ENCODE peak calls at places on chromosomes 4 and X, in seven cellular contexts. One of them, this sample, is unnamed.

GRCh38 chr4:176340871-176341685 is 21.3 kb downstream of the SPCS3 start:
- DNase-seq in PC-9: no peak
- DNase-seq in small intestine: peak; percentile 34
- DNase-seq in astrocyte: no peak
- DNase-seq in heart left ventricle: no peak
- DNase-seq in GM23248: peak; percentile 72
- DNase-seq in lung: no peak
- DNase-seq in this sample: no peak

GRCh38 chrX:17024896-17025295 is 78.4 kb downstream of the REPS2 start:
- DNase-seq in PC-9: no peak
- DNase-seq in small intestine: peak; percentile 75
- DNase-seq in astrocyte: no peak
- DNase-seq in heart left ventricle: no peak
- DNase-seq in GM23248: no peak
- DNase-seq in lung: no peak
- DNase-seq in this sample: no peak

GRCh38 chr4:122341906-122342305 is 36.9 kb upstream of the ADAD1 start:
- DNase-seq in PC-9: peak; percentile 58
- DNase-seq in small intestine: no peak
- DNase-seq in astrocyte: peak; percentile 84
- DNase-seq in heart left ventricle: no peak
- DNase-seq in GM23248: peak; percentile 91
- DNase-seq in lung: no peak
- DNase-seq in this sample: no peak

GRCh38 chr4:7867701-7868429 is 71.8 kb downstream of the AFAP1 start:
- DNase-seq in PC-9: no peak
- DNase-seq in small intestine: no peak
- DNase-seq in astrocyte: peak; percentile 48
- DNase-seq in heart left ventricle: no peak
- DNase-seq in GM23248: peak; percentile 66
- DNase-seq in lung: no peak
- DNase-seq in this sample: no peak

GRCh38 chrX:113269203-113269602 is 428.6 kb upstream of the AMOT start:
- DNase-seq in PC-9: no peak
- DNase-seq in small intestine: no peak
- DNase-seq in astrocyte: no peak
- DNase-seq in heart left ventricle: no peak
- DNase-seq in GM23248: no peak
- DNase-seq in lung: no peak
- DNase-seq in this sample: no peak

GRCh38 chr4:176789955-176790354 is 2.8 kb downstream of the VEGFC start:
- DNase-seq in PC-9: no peak
- DNase-seq in small intestine: peak; percentile 7
- DNase-seq in astrocyte: peak; percentile 56
- DNase-seq in heart left ventricle: no peak
- DNase-seq in GM23248: peak; percentile 88
- DNase-seq in lung: no peak
- DNase-seq in this sample: no peak

GRCh38 chr4:13546855-13547562 is 2.7 kb upstream of the NKX3-2 start:
- DNase-seq in PC-9: no peak
- DNase-seq in small intestine: no peak
- DNase-seq in astrocyte: no peak
- DNase-seq in heart left ventricle: peak; percentile 54
- DNase-seq in GM23248: no peak
- DNase-seq in lung: no peak
- DNase-seq in this sample: no peak

GRCh38 chr4:25563071-25563564 is 92.5 kb upstream of the SLC34A2 start:
- DNase-seq in PC-9: peak; percentile 44
- DNase-seq in small intestine: no peak
- DNase-seq in astrocyte: no peak
- DNase-seq in heart left ventricle: no peak
- DNase-seq in GM23248: no peak
- DNase-seq in lung: peak; percentile 74
- DNase-seq in this sample: no peak

GRCh38 chr4:80462537-80463207 is 127.1 kb downstream of the CFAP299 start:
- DNase-seq in PC-9: no peak
- DNase-seq in small intestine: peak; percentile 31
- DNase-seq in astrocyte: no peak
- DNase-seq in heart left ventricle: no peak
- DNase-seq in GM23248: peak; percentile 40
- DNase-seq in lung: no peak
- DNase-seq in this sample: no peak

GRCh38 chr4:81096566-81096965 is 66.1 kb downstream of the BMP3 start:
- DNase-seq in PC-9: no peak
- DNase-seq in small intestine: no peak
- DNase-seq in astrocyte: no peak
- DNase-seq in heart left ventricle: no peak
- DNase-seq in GM23248: peak; percentile 24
- DNase-seq in lung: no peak
- DNase-seq in this sample: no peak

GRCh38 chr4:159003420-159004253 is 99.2 kb upstream of the RAPGEF2 start:
- DNase-seq in PC-9: no peak
- DNase-seq in small intestine: no peak
- DNase-seq in astrocyte: peak; percentile 62
- DNase-seq in heart left ventricle: no peak
- DNase-seq in GM23248: peak; percentile 52
- DNase-seq in lung: no peak
- DNase-seq in this sample: no peak

GRCh38 chr4:97239699-97239997 is 903.6 kb downstream of the STPG2 start:
- DNase-seq in PC-9: no peak
- DNase-seq in small intestine: no peak
- DNase-seq in astrocyte: no peak
- DNase-seq in heart left ventricle: no peak
- DNase-seq in GM23248: no peak
- DNase-seq in lung: no peak
- DNase-seq in this sample: no peak

GRCh38 chrX:16807976-16808542 is 21.8 kb downstream of the TXLNG start:
- DNase-seq in PC-9: peak; percentile 53
- DNase-seq in small intestine: peak; percentile 82
- DNase-seq in astrocyte: peak; percentile 19
- DNase-seq in heart left ventricle: no peak
- DNase-seq in GM23248: peak; percentile 72
- DNase-seq in lung: no peak
- DNase-seq in this sample: no peak

GRCh38 chr4:23878912-23879732 is 10.7 kb downstream of the PPARGC1A start:
- DNase-seq in PC-9: no peak
- DNase-seq in small intestine: no peak
- DNase-seq in astrocyte: peak; percentile 84
- DNase-seq in heart left ventricle: no peak
- DNase-seq in GM23248: no peak
- DNase-seq in lung: no peak
- DNase-seq in this sample: no peak

GRCh38 chrX:131729295-131729694 is 185.4 kb downstream of the OR13H1 start:
- DNase-seq in PC-9: no peak
- DNase-seq in small intestine: no peak
- DNase-seq in astrocyte: peak; percentile 65
- DNase-seq in heart left ventricle: no peak
- DNase-seq in GM23248: no peak
- DNase-seq in lung: peak; percentile 87
- DNase-seq in this sample: peak; percentile 45

GRCh38 chr4:10113362-10114047 is 3.1 kb downstream of the WDR1 start:
- DNase-seq in PC-9: no peak
- DNase-seq in small intestine: no peak
- DNase-seq in astrocyte: no peak
- DNase-seq in heart left ventricle: no peak
- DNase-seq in GM23248: no peak
- DNase-seq in lung: no peak
- DNase-seq in this sample: no peak

GRCh38 chr4:10111067-10111801 is 5.4 kb downstream of the WDR1 start:
- DNase-seq in PC-9: no peak
- DNase-seq in small intestine: no peak
- DNase-seq in astrocyte: no peak
- DNase-seq in heart left ventricle: no peak
- DNase-seq in GM23248: no peak
- DNase-seq in lung: no peak
- DNase-seq in this sample: no peak

GRCh38 chr4:10114147-10114546 is 2.5 kb downstream of the WDR1 start:
- DNase-seq in PC-9: no peak
- DNase-seq in small intestine: no peak
- DNase-seq in astrocyte: no peak
- DNase-seq in heart left ventricle: no peak
- DNase-seq in GM23248: no peak
- DNase-seq in lung: no peak
- DNase-seq in this sample: no peak

GRCh38 chr4:10114607-10115006 is 2.0 kb downstream of the WDR1 start:
- DNase-seq in PC-9: no peak
- DNase-seq in small intestine: no peak
- DNase-seq in astrocyte: no peak
- DNase-seq in heart left ventricle: no peak
- DNase-seq in GM23248: no peak
- DNase-seq in lung: no peak
- DNase-seq in this sample: no peak

GRCh38 chr4:10112658-10113284 is 3.8 kb downstream of the WDR1 start:
- DNase-seq in PC-9: no peak
- DNase-seq in small intestine: no peak
- DNase-seq in astrocyte: no peak
- DNase-seq in heart left ventricle: no peak
- DNase-seq in GM23248: no peak
- DNase-seq in lung: no peak
- DNase-seq in this sample: no peak
- H3K4me1 ChIP-seq in PC-9: peaks cover 10% of the 10 kb centered on the region
- H3K4me1 ChIP-seq in small intestine: peaks cover 33% of the 10 kb centered on the region
- H3K4me1 ChIP-seq in astrocyte: peaks cover 64% of the 10 kb centered on the region
- H3K4me1 ChIP-seq in heart left ventricle: peaks cover 52% of the 10 kb centered on the region
- H3K4me1 ChIP-seq in GM23248: peaks cover 57% of the 10 kb centered on the region
- H3K4me1 ChIP-seq in lung: peaks cover 39% of the 10 kb centered on the region
- H3K4me1 ChIP-seq in this sample: peaks cover 69% of the 10 kb centered on the region

GRCh38 chr4:3488791-3489190 is 25.7 kb downstream of the DOK7 start:
- DNase-seq in PC-9: no peak
- DNase-seq in small intestine: no peak
- DNase-seq in astrocyte: no peak
- DNase-seq in heart left ventricle: no peak
- DNase-seq in GM23248: no peak
- DNase-seq in lung: no peak
- DNase-seq in this sample: no peak
- H3K27me3 ChIP-seq in PC-9: no peaks in the 10 kb centered on the region
- H3K27me3 ChIP-seq in small intestine: peaks cover 7% of the 10 kb centered on the region
- H3K27me3 ChIP-seq in astrocyte: peaks cover 13% of the 10 kb centered on the region
- H3K27me3 ChIP-seq in heart left ventricle: peaks cover 7% of the 10 kb centered on the region
- H3K27me3 ChIP-seq in GM23248: peaks cover 5% of the 10 kb centered on the region
- H3K27me3 ChIP-seq in lung: no peaks in the 10 kb centered on the region
- H3K27me3 ChIP-seq in this sample: peaks cover 10% of the 10 kb centered on the region

GRCh38 chr4:15703439-15703838 is 574 bp downstream of the BST1 start:
- DNase-seq in PC-9: no peak
- DNase-seq in small intestine: no peak
- DNase-seq in astrocyte: no peak
- DNase-seq in heart left ventricle: no peak
- DNase-seq in GM23248: no peak
- DNase-seq in lung: no peak
- DNase-seq in this sample: no peak
- H3K27ac ChIP-seq in PC-9: no peak overlapping the region
- H3K27ac ChIP-seq in small intestine: no peak overlapping the region
- H3K27ac ChIP-seq in astrocyte: no peak overlapping the region
- H3K27ac ChIP-seq in heart left ventricle: peak overlapping the region; percentile 34
- H3K27ac ChIP-seq in GM23248: no peak overlapping the region
- H3K27ac ChIP-seq in lung: no peak overlapping the region
- H3K27ac ChIP-seq in this sample: peak overlapping the region; percentile 53

DNA sequence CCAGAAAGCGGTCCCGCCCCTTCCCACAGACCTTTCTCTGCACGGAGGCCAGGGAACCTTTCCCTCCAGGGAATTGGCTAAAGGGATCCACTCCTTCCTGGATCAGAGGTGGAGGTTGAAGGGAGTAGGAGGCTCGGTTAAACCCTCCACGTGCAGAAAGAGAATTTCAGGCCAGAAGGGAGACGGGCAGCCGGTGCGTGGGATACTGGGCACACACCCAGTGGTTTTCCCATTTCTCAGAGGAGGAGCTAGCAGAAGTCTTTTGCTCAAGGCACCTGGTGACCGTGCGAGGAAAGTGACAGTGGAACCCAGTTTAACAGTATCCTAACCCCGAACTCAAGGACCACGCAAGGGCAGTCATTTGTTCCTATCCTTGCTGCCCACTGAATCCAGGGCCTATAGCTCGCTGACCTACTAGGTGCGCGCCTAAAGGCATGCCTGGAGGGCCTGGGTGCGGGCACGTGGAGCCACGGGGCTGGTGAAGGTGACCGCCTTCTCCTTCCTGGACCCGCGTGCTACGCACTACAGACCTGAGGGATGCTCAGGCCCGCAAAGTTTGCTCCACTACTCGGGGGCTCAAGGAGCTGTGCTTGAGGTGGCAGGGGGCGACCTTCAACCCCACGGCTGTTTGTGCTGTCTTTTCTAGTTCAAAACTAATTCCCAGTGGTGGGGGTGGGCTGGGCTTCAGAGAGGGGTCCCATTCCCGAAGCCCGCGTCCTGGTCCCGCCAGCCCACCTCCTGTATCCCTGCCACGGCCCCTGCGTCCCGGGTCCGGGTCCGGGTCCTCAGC is 584 bp upstream of the AFF2 start:
- DNase-seq in PC-9: no peak
- DNase-seq in small intestine: no peak
- DNase-seq in astrocyte: no peak
- DNase-seq in heart left ventricle: peak; percentile 26
- DNase-seq in GM23248: no peak
- DNase-seq in lung: no peak
- DNase-seq in this sample: no peak
- H3K4me1 ChIP-seq in PC-9: no peaks in the 10 kb centered on the region
- H3K4me1 ChIP-seq in small intestine: no peaks in the 10 kb centered on the region
- H3K4me1 ChIP-seq in astrocyte: no peaks in the 10 kb centered on the region
- H3K4me1 ChIP-seq in heart left ventricle: no peaks in the 10 kb centered on the region
- H3K4me1 ChIP-seq in GM23248: no peaks in the 10 kb centered on the region
- H3K4me1 ChIP-seq in lung: peaks cover 7% of the 10 kb centered on the region
- H3K4me1 ChIP-seq in this sample: peaks cover 12% of the 10 kb centered on the region

GRCh38 chrX:41823402-41823801 is 99.4 kb downstream of the GPR82 start:
- DNase-seq in PC-9: no peak
- DNase-seq in small intestine: peak; percentile 77
- DNase-seq in astrocyte: peak; percentile 32
- DNase-seq in heart left ventricle: no peak
- DNase-seq in GM23248: peak; percentile 40
- DNase-seq in lung: no peak
- DNase-seq in this sample: no peak

GRCh38 chrX:41822917-41823316 is 98.9 kb downstream of the GPR82 start:
- DNase-seq in PC-9: no peak
- DNase-seq in small intestine: peak; percentile 42
- DNase-seq in astrocyte: no peak
- DNase-seq in heart left ventricle: no peak
- DNase-seq in GM23248: no peak
- DNase-seq in lung: no peak
- DNase-seq in this sample: no peak

GRCh38 chrX:41827886-41828285 is 95.5 kb downstream of the CASK start:
- DNase-seq in PC-9: no peak
- DNase-seq in small intestine: no peak
- DNase-seq in astrocyte: peak; percentile 67
- DNase-seq in heart left ventricle: no peak
- DNase-seq in GM23248: peak; percentile 6
- DNase-seq in lung: no peak
- DNase-seq in this sample: no peak

GRCh38 chrX:41824551-41824950 is 98.8 kb downstream of the CASK start:
- DNase-seq in PC-9: no peak
- DNase-seq in small intestine: peak; percentile 63
- DNase-seq in astrocyte: peak; percentile 56
- DNase-seq in heart left ventricle: no peak
- DNase-seq in GM23248: peak; percentile 65
- DNase-seq in lung: no peak
- DNase-seq in this sample: no peak

DNA sequence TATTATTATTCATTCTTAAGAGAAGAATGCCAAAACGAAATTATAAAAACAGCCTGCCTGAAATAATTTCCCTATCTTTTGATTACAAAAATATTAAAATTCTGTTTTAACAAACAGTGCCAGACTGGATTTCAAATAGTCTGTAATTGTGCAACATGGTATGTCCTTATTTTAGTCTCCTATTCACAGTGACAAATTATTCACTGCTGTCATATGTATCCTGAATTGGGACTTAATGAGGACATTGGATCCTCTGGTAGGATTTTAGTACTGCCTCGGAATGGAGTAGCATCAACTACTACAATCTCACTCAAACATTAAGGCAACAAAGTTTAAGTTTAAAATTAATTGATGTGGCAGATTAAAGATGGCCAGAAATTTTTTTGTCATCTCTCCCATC is 97.6 kb downstream of the CASK start:
- DNase-seq in PC-9: no peak
- DNase-seq in small intestine: no peak
- DNase-seq in astrocyte: no peak
- DNase-seq in heart left ventricle: no peak
- DNase-seq in GM23248: no peak
- DNase-seq in lung: no peak
- DNase-seq in this sample: no peak
- H3K27me3 ChIP-seq in PC-9: no peaks in the 10 kb centered on the region
- H3K27me3 ChIP-seq in small intestine: no peaks in the 10 kb centered on the region
- H3K27me3 ChIP-seq in astrocyte: no peaks in the 10 kb centered on the region
- H3K27me3 ChIP-seq in heart left ventricle: no peaks in the 10 kb centered on the region
- H3K27me3 ChIP-seq in GM23248: no peaks in the 10 kb centered on the region
- H3K27me3 ChIP-seq in lung: no peaks in the 10 kb centered on the region
- H3K27me3 ChIP-seq in this sample: no peaks in the 10 kb centered on the region